ENCODE peak calls at places on chromosomes 5 and 9, in seven cellular contexts. One of them, this sample, is unnamed.

GRCh38 chr5:95759634-95760033 is 28.5 kb downstream of the RHOBTB3 start:
- DNase-seq in GM23338: no peak
- DNase-seq in HepG2: peak; percentile 95
- DNase-seq in GM12878: no peak
- DNase-seq in H1: no peak
- DNase-seq in HCT116: no peak
- DNase-seq in SK-N-SH: no peak
- DNase-seq in this sample: peak; percentile 27

GRCh38 chr5:144531191-144531590 is 360.5 kb downstream of the KCTD16 start:
- DNase-seq in HepG2: no peak
- DNase-seq in GM23338: no peak
- DNase-seq in H1: no peak
- DNase-seq in HCT116: no peak
- DNase-seq in GM12878: no peak
- DNase-seq in SK-N-SH: no peak
- DNase-seq in this sample: no peak

GRCh38 chr5:139862803-139863202 is 67.2 kb downstream of the PSD2 start:
- DNase-seq in GM12878: no peak
- DNase-seq in HepG2: no peak
- DNase-seq in GM23338: peak; percentile 42
- DNase-seq in HCT116: no peak
- DNase-seq in SK-N-SH: no peak
- DNase-seq in H1: no peak
- DNase-seq in this sample: no peak

GRCh38 chr9:91960367-91960766 is 10.3 kb upstream of the ROR2 start:
- DNase-seq in HCT116: no peak
- DNase-seq in SK-N-SH: no peak
- DNase-seq in GM12878: no peak
- DNase-seq in H1: no peak
- DNase-seq in GM23338: no peak
- DNase-seq in HepG2: no peak
- DNase-seq in this sample: no peak

GRCh38 chr5:131195696-131196095 is 25.0 kb downstream of the LYRM7 start:
- DNase-seq in HepG2: no peak
- DNase-seq in H1: no peak
- DNase-seq in GM12878: no peak
- DNase-seq in GM23338: no peak
- DNase-seq in SK-N-SH: no peak
- DNase-seq in HCT116: no peak
- DNase-seq in this sample: no peak

GRCh38 chr9:135959814-135960213 is 1.4 kb downstream of the UBAC1 start:
- DNase-seq in GM23338: no peak
- DNase-seq in HepG2: no peak
- DNase-seq in SK-N-SH: no peak
- DNase-seq in GM12878: no peak
- DNase-seq in HCT116: no peak
- DNase-seq in H1: no peak
- DNase-seq in this sample: no peak

GRCh38 chr5:34616665-34617064 is 39.5 kb upstream of the RAI14 start:
- DNase-seq in H1: no peak
- DNase-seq in HepG2: no peak
- DNase-seq in HCT116: no peak
- DNase-seq in SK-N-SH: no peak
- DNase-seq in GM12878: no peak
- DNase-seq in GM23338: no peak
- DNase-seq in this sample: no peak

GRCh38 chr5:91266184-91266705 is 116.9 kb downstream of the ARRDC3 start:
- DNase-seq in GM12878: no peak
- DNase-seq in HepG2: no peak
- DNase-seq in HCT116: peak; percentile 46
- DNase-seq in GM23338: no peak
- DNase-seq in H1: no peak
- DNase-seq in SK-N-SH: peak; percentile 15
- DNase-seq in this sample: peak; percentile 77

GRCh38 chr5:112787261-112787660 is 49.6 kb downstream of the APC start:
- DNase-seq in HepG2: no peak
- DNase-seq in HCT116: no peak
- DNase-seq in GM23338: no peak
- DNase-seq in GM12878: no peak
- DNase-seq in H1: no peak
- DNase-seq in SK-N-SH: no peak
- DNase-seq in this sample: no peak

GRCh38 chr5:138873096-138873885 is 1.8 kb downstream of the LRRTM2 start:
- DNase-seq in GM23338: no peak
- DNase-seq in HCT116: no peak
- DNase-seq in GM12878: no peak
- DNase-seq in SK-N-SH: no peak
- DNase-seq in HepG2: no peak
- DNase-seq in H1: no peak
- DNase-seq in this sample: peak; percentile 43

GRCh38 chr9:2718698-2719033 is 1.4 kb downstream of the KCNV2 start:
- DNase-seq in GM23338: no peak
- DNase-seq in HepG2: no peak
- DNase-seq in GM12878: no peak
- DNase-seq in SK-N-SH: no peak
- DNase-seq in H1: no peak
- DNase-seq in HCT116: no peak
- DNase-seq in this sample: no peak

GRCh38 chr9:138046641-138047301 is 169.2 kb downstream of the CACNA1B start:
- DNase-seq in H1: peak; percentile 39
- DNase-seq in HepG2: no peak
- DNase-seq in SK-N-SH: peak; percentile 13
- DNase-seq in HCT116: no peak
- DNase-seq in GM12878: no peak
- DNase-seq in GM23338: no peak
- DNase-seq in this sample: no peak

GRCh38 chr9:136527131-136527530 is 18.7 kb downstream of the NOTCH1 start:
- DNase-seq in HCT116: no peak
- DNase-seq in SK-N-SH: no peak
- DNase-seq in H1: no peak
- DNase-seq in GM23338: no peak
- DNase-seq in GM12878: no peak
- DNase-seq in HepG2: no peak
- DNase-seq in this sample: no peak

GRCh38 chr9:123329329-123329955 is 26.6 kb upstream of the CRB2 start:
- DNase-seq in H1: no peak
- DNase-seq in SK-N-SH: no peak
- DNase-seq in GM23338: no peak
- DNase-seq in HCT116: no peak
- DNase-seq in GM12878: no peak
- DNase-seq in HepG2: peak; percentile 39
- DNase-seq in this sample: no peak

GRCh38 chr9:129108805-129109370 is 1.7 kb downstream of the CRAT start:
- DNase-seq in HCT116: no peak
- DNase-seq in HepG2: no peak
- DNase-seq in GM23338: no peak
- DNase-seq in H1: no peak
- DNase-seq in GM12878: no peak
- DNase-seq in SK-N-SH: no peak
- DNase-seq in this sample: no peak

GRCh38 chr5:29218829-29219228 is 1974.7 kb upstream of the CDH6 start:
- DNase-seq in GM23338: no peak
- DNase-seq in HCT116: no peak
- DNase-seq in HepG2: no peak
- DNase-seq in H1: no peak
- DNase-seq in GM12878: no peak
- DNase-seq in SK-N-SH: no peak
- DNase-seq in this sample: no peak

GRCh38 chr5:157100140-157100679 is 8.6 kb downstream of the HAVCR2 start:
- DNase-seq in GM23338: no peak
- DNase-seq in HCT116: no peak
- DNase-seq in SK-N-SH: no peak
- DNase-seq in H1: no peak
- DNase-seq in HepG2: no peak
- DNase-seq in GM12878: peak; percentile 11
- DNase-seq in this sample: no peak

GRCh38 chr5:80181618-80182211 is 74.1 kb downstream of the SERINC5 start:
- DNase-seq in SK-N-SH: no peak
- DNase-seq in HepG2: peak; percentile 90
- DNase-seq in GM12878: no peak
- DNase-seq in H1: no peak
- DNase-seq in HCT116: peak; percentile 88
- DNase-seq in GM23338: no peak
- DNase-seq in this sample: no peak
- TF ChIP-seq POLR2AphosphoS5 in SK-N-SH: no peak
- TF ChIP-seq POLR2AphosphoS5 in HepG2: no peak
- TF ChIP-seq POLR2AphosphoS5 in GM12878: no peak
- TF ChIP-seq POLR2AphosphoS5 in H1: no peak
- TF ChIP-seq POLR2AphosphoS5 in HCT116: peak; percentile 64
- TF ChIP-seq POLR2AphosphoS5 in GM23338: no peak
- TF ChIP-seq POLR2AphosphoS5 in this sample: no peak

GRCh38 chr5:110681953-110682352 is 44.5 kb downstream of the TMEM232 start:
- DNase-seq in GM23338: no peak
- DNase-seq in HepG2: no peak
- DNase-seq in HCT116: no peak
- DNase-seq in H1: no peak
- DNase-seq in GM12878: no peak
- DNase-seq in SK-N-SH: no peak
- DNase-seq in this sample: no peak

GRCh38 chr5:110686264-110686663 is 40.2 kb downstream of the TMEM232 start:
- DNase-seq in GM23338: no peak
- DNase-seq in GM12878: no peak
- DNase-seq in H1: no peak
- DNase-seq in SK-N-SH: no peak
- DNase-seq in HCT116: no peak
- DNase-seq in HepG2: no peak
- DNase-seq in this sample: no peak

DNA sequence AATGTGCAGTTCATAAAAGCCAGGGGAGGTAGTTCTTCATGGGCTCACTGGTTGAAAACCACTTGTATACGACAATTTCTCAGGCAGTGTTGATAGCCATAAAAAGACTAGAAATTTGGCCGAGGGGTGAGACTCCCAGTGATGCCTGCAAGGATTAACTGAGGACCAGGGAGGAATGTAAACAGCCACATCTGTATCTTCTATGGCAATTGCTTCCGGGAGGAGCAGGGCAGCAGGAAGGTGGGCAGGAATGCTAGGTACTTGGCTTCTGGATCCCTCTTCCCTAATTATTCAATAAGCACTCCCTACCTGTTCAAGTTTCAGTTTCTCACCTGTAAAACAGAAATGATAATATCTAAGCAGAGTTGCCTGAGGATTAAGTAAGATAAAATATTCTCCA is 45.4 kb downstream of the TMEM232 start:
- DNase-seq in HepG2: no peak
- DNase-seq in HCT116: no peak
- DNase-seq in H1: no peak
- DNase-seq in GM23338: peak; percentile 30
- DNase-seq in GM12878: no peak
- DNase-seq in SK-N-SH: no peak
- DNase-seq in this sample: no peak
- H3K4me2 ChIP-seq in HepG2: no peak overlapping the region
- H3K4me2 ChIP-seq in HCT116: no peak overlapping the region
- H3K4me2 ChIP-seq in H1: no peak overlapping the region
- H3K4me2 ChIP-seq in GM23338: no peak overlapping the region
- H3K4me2 ChIP-seq in GM12878: no peak overlapping the region
- H3K4me2 ChIP-seq in SK-N-SH: no peak overlapping the region
- H3K4me2 ChIP-seq in this sample: no peak overlapping the region

DNA sequence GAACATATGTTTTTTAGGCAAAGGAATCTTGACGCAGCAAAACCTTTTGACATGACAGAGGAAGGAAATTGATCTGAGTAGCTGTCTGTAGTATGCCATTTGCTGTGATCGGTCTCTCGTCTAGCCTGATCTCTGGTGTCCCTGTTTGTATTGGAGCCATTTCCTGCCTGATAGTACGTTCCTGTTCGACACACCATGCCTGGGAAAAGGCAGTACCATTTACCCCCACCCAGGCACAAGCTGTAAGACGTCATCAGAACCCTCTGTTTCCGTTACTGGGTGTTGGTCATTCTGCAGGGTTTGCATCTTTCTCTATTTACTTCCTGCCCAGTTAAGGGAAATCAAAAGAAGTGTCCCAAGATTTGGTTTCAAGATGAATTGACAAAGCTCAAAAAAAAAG is 129.7 kb downstream of the CEMIP2 start:
- DNase-seq in GM12878: no peak
- DNase-seq in HCT116: no peak
- DNase-seq in GM23338: no peak
- DNase-seq in H1: no peak
- DNase-seq in SK-N-SH: no peak
- DNase-seq in HepG2: no peak
- DNase-seq in this sample: peak; percentile 72
- TF ChIP-seq POLR2AphosphoS5 in GM12878: no peak
- TF ChIP-seq POLR2AphosphoS5 in HCT116: no peak
- TF ChIP-seq POLR2AphosphoS5 in GM23338: no peak
- TF ChIP-seq POLR2AphosphoS5 in H1: no peak
- TF ChIP-seq POLR2AphosphoS5 in SK-N-SH: no peak
- TF ChIP-seq POLR2AphosphoS5 in HepG2: no peak
- TF ChIP-seq POLR2AphosphoS5 in this sample: no peak

DNA sequence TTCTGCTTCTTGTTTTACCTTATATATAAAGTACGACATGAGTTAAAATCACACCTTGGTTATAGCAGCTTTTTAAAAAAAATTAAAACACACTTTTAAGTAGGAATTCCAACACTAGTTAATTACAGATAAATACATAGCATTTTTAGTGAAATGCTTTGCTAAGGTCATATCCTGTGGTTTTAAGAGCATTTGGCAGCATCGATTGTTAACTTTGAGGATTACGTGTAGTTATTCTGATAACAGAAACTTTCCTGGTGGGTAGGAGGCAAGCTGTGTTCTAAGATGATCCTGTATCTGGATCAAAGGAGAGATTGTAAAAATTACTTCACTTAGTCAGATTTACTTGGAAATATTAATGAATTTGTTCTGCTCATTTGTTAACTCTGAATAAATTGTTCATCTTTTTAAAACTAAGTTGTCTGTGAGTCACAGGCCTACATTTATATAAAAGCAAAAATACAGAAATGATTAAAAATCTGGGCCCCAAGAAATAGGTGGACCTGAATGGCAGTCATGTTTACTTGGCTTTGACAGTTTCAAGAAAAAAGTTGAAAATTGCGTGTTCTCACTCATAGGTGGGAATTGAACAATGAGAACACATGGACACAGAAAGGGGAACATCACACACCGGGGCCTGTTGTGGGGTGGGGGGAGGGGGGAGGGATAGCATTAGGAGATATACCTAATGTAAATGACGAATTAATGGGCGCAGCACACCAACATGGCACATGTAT is 58.4 kb downstream of the TRIO start:
- DNase-seq in GM12878: no peak
- DNase-seq in HepG2: no peak
- DNase-seq in GM23338: no peak
- DNase-seq in HCT116: no peak
- DNase-seq in H1: no peak
- DNase-seq in SK-N-SH: no peak
- DNase-seq in this sample: peak; percentile 83
- H3K4me2 ChIP-seq in GM12878: no peak overlapping the region
- H3K4me2 ChIP-seq in HepG2: no peak overlapping the region
- H3K4me2 ChIP-seq in GM23338: no peak overlapping the region
- H3K4me2 ChIP-seq in HCT116: no peak overlapping the region
- H3K4me2 ChIP-seq in H1: no peak overlapping the region
- H3K4me2 ChIP-seq in SK-N-SH: peak overlapping the region; percentile 27
- H3K4me2 ChIP-seq in this sample: peak overlapping the region; percentile 43